ENCODE peak calls at places on chromosomes 13 and 19, in six cellular contexts. K is mesenteric fat pad; X is activated CD8-positive, alpha-beta memory T cell treated with anti-CD3 and anti-CD28 coated beads for 1 hour; P is SK-N-SH; H is glutamatergic neuron; E is fibroblast of the aortic adventitia. O is an unnamed sample.

GRCh38 chr19:49987159-49987698 is 26.3 kb upstream of the SIGLEC11 start:
- DNase-seq in K (no peak), X (peak), P (no peak), H (no peak), E (peak), O (peak)

GRCh38 chr13:50797081-50797480 is 46.4 kb downstream of the DLEU7 start:
- DNase-seq in K (no peak), X (no peak), P (no peak), H (no peak), E (peak), O (no peak)

GRCh38 chr19:13043285-13043684 is 48.0 kb downstream of the NFIX start:
- DNase-seq in K (no peak), X (no peak), P (no peak), H (peak), E (no peak), O (no peak)

GRCh38 chr13:58531614-58532013 is 900.1 kb downstream of the PCDH17 start:
- DNase-seq in K (no peak), X (no peak), P (no peak), H (no peak), E (no peak), O (no peak)

GRCh38 chr13:46641274-46642081 is 88.5 kb downstream of the LRCH1 start:
- DNase-seq in K (no peak), X (no peak), P (no peak), H (no peak), E (peak), O (no peak)

GRCh38 chr19:47161876-47162489 is 31.3 kb downstream of the SAE1 start:
- DNase-seq in K (no peak), X (no peak), P (peak), H (no peak), E (peak), O (no peak)

GRCh38 chr19:21508198-21508597 is 2.8 kb downstream of the ZNF429 start:
- DNase-seq in K (no peak), X (no peak), P (no peak), H (no peak), E (no peak), O (no peak)

GRCh38 chr19:3683405-3683865 is 16.8 kb downstream of the PIP5K1C start:
- DNase-seq in K (no peak), X (no peak), P (no peak), H (peak), E (no peak), O (peak)

GRCh38 chr13:71213252-71213821 is 653.7 kb downstream of the DACH1 start:
- DNase-seq in K (no peak), X (no peak), P (no peak), H (no peak), E (no peak), O (no peak)

GRCh38 chr13:51801631-51802099 is 2.3 kb downstream of the DHRS12 start:
- DNase-seq in K (no peak), X (no peak), P (peak), H (no peak), E (no peak), O (no peak)

GRCh38 chr19:1813197-1813836 is 1.2 kb upstream of the ATP8B3 start:
- DNase-seq in K (no peak), X (no peak), P (no peak), H (no peak), E (no peak), O (no peak)

GRCh38 chr19:47842941-47843340 is 16.1 kb upstream of the TPRX2 start:
- DNase-seq in K (no peak), X (no peak), P (no peak), H (no peak), E (no peak), O (no peak)

GRCh38 chr13:105474983-105475382 is 1060.5 kb downstream of the EFNB2 start:
- DNase-seq in K (no peak), X (no peak), P (peak), H (no peak), E (no peak), O (no peak)

GRCh38 chr13:80359459-80360297 is 18.8 kb upstream of the SPRY2 start:
- DNase-seq in K (no peak), X (no peak), P (no peak), H (no peak), E (peak), O (peak)

GRCh38 chr19:11964858-11965645 is at the start of gene ZNF763:
- DNase-seq in K (peak), X (peak), P (peak), H (peak), E (peak), O (peak)

GRCh38 chr13:102892504-102892903 is 46.7 kb downstream of the ERCC5 start:
- DNase-seq in K (no peak), X (no peak), P (no peak), H (no peak), E (no peak), O (no peak)

GRCh38 chr13:110520431-110521295 is 40.9 kb downstream of the RAB20 start:
- DNase-seq in K (peak), X (no peak), P (no peak), H (no peak), E (peak), O (no peak)

GRCh38 chr13:77907653-77908341 is 10.8 kb downstream of the EDNRB start:
- DNase-seq in K (no peak), X (no peak), P (no peak), H (no peak), E (peak), O (no peak)

GRCh38 chr13:108494991-108495661 is 134.3 kb upstream of the MYO16 start:
- DNase-seq in K (no peak), X (no peak), P (peak), H (peak), E (no peak), O (peak)